ENCODE peak calls at places on chromosomes 3 and 15, in five cellular contexts. E is esophagus squamous epithelium, K is hippocampal formation, H is NCI-H2171, D is endothelial cell of umbilical vein. U is an unnamed sample.

GRCh38 chr15:31372635-31373091 is 46.0 kb downstream of the KLF13 start:
- DNase-seq in K (peak; percentile 71), H (no peak), D (no peak), E (no peak), U (peak; percentile 94)

GRCh38 chr15:66997212-66997611 is 68.2 kb upstream of the SMAD3 start:
- DNase-seq in D (no peak), E (no peak), H (no peak), K (no peak), U (no peak)

GRCh38 chr3:143241556-143241955 is 122.0 kb downstream of the CHST2 start:
- DNase-seq in D (no peak), E (no peak), K (no peak), H (no peak), U (no peak)

GRCh38 chr3:185714085-185714484 is 110.8 kb downstream of the IGF2BP2 start:
- DNase-seq in D (no peak), K (no peak), H (no peak), E (no peak), U (no peak)

GRCh38 chr3:44969170-44969569 is 6.8 kb downstream of the ZDHHC3 start:
- DNase-seq in K (no peak), H (no peak), D (no peak), E (no peak), U (no peak)

GRCh38 chr3:175741951-175742350 is 882.8 kb downstream of the NAALADL2 start:
- DNase-seq in E (no peak), K (no peak), D (no peak), H (no peak), U (no peak)

GRCh38 chr3:28286595-28286994 is 45.2 kb downstream of the CMC1 start:
- DNase-seq in D (peak; percentile 54), E (no peak), K (no peak), H (no peak), U (no peak)

GRCh38 chr3:125916376-125916978 is 52.5 kb upstream of the ROPN1B start:
- DNase-seq in D (peak; percentile 92), H (peak; percentile 93), K (peak; percentile 98), E (peak; percentile 99), U (no peak)

GRCh38 chr3:125334675-125335560 is 40.2 kb downstream of the ZNF148 start:
- DNase-seq in H (no peak), E (no peak), K (no peak), D (peak; percentile 61), U (no peak)

GRCh38 chr15:63056843-63057242 is 14.3 kb downstream of the TPM1 start:
- DNase-seq in D (no peak), E (no peak), K (no peak), H (peak; percentile 90), U (peak; percentile 56)

GRCh38 chr15:95684693-95685115 is 645.8 kb upstream of the NR2F2 start:
- DNase-seq in D (peak; percentile 97), H (no peak), K (no peak), E (no peak), U (no peak)

GRCh38 chr3:188772886-188773285 is 398.9 kb upstream of the TPRG1 start:
- DNase-seq in D (peak; percentile 66), H (no peak), E (no peak), K (no peak), U (no peak)

U was measured in right cardiac atrium.